ENCODE peak calls at places on chromosomes 6 and 20, in five cellular contexts. A, S, B, T and G are unnamed samples.

GRCh38 chr6:139625998-139626975 is 251.8 kb upstream of the CITED2 start:
- DNase-seq in A (peak; percentile 15), S (no peak), B (no peak), T (no peak), G (no peak)

GRCh38 chr6:109062756-109063352 is 31.8 kb downstream of the SESN1 start:
- DNase-seq in A (no peak), S (no peak), B (no peak), T (no peak), G (no peak)

GRCh38 chr20:32896521-32897280 is 38.0 kb downstream of the EFCAB8 start:
- DNase-seq in A (no peak), S (no peak), B (no peak), T (no peak), G (no peak)

GRCh38 chr6:111774346-111774703 is 98.9 kb downstream of the FYN start:
- DNase-seq in A (no peak), S (no peak), B (no peak), T (no peak), G (no peak)

GRCh38 chr6:104589940-104590339 is 269.8 kb downstream of the HACE1 start:
- DNase-seq in A (no peak), S (no peak), B (no peak), T (no peak), G (no peak)

GRCh38 chr6:42100029-42100901 is 42.2 kb downstream of the C6orf132 start:
- DNase-seq in A (peak; percentile 76), S (no peak), B (no peak), T (peak; percentile 65), G (no peak)

GRCh38 chr6:42960243-42961019 is at the start of gene GNMT:
- DNase-seq in A (peak; percentile 74), S (peak; percentile 90), B (peak; percentile 84), T (no peak), G (no peak)

GRCh38 chr6:148934534-148934933 is 187.7 kb downstream of the UST start:
- DNase-seq in A (no peak), S (no peak), B (no peak), T (no peak), G (no peak)

GRCh38 chr20:4088766-4089165 is 73.4 kb upstream of the RNF24 start:
- DNase-seq in A (no peak), S (no peak), B (no peak), T (no peak), G (no peak)

GRCh38 chr6:3323696-3324261 is 65.0 kb downstream of the PSMG4 start:
- DNase-seq in A (no peak), S (no peak), B (no peak), T (no peak), G (no peak)

GRCh38 chr6:170107606-170108222 is 183.2 kb downstream of the DLL1 start:
- DNase-seq in A (no peak), S (peak; percentile 24), B (no peak), T (no peak), G (no peak)

GRCh38 chr6:151630991-151631655 is 137.3 kb downstream of the CCDC170 start:
- DNase-seq in A (no peak), S (no peak), B (no peak), T (no peak), G (no peak)

GRCh38 chr20:41526327-41526726 is 91.8 kb downstream of the CHD6 start:
- DNase-seq in A (no peak), S (no peak), B (no peak), T (peak; percentile 22), G (no peak)

GRCh38 chr6:166950443-166950821 is 5.9 kb downstream of the RNASET2 start:
- DNase-seq in A (no peak), S (no peak), B (no peak), T (no peak), G (no peak)

GRCh38 chr6:89034586-89035251 is 45.8 kb upstream of the PNRC1 start:
- DNase-seq in A (peak; percentile 67), S (no peak), B (no peak), T (no peak), G (no peak)
- TF ChIP-seq JUND in A (no peak), S (no peak), B (no peak), T (no peak), G (no peak)

GRCh38 chr20:7094438-7094997 is 327.0 kb downstream of the BMP2 start:
- DNase-seq in A (peak; percentile 43), S (peak; percentile 63), B (peak; percentile 22), T (peak; percentile 23), G (no peak)
- TF ChIP-seq GABPA in A (peak; percentile 55), S (no peak), B (no peak), T (no peak), G (no peak)

GRCh38 chr6:31473244-31473643 is 24.7 kb upstream of the MICB start:
- DNase-seq in A (no peak), S (peak; percentile 3), B (no peak), T (no peak), G (no peak)

GRCh38 chr6:31474871-31475286 is 23.1 kb upstream of the MICB start:
- DNase-seq in A (no peak), S (peak; percentile 87), B (peak; percentile 49), T (peak; percentile 58), G (no peak)

GRCh38 chr6:31472259-31472658 is 25.7 kb upstream of the MICB start:
- DNase-seq in A (no peak), S (no peak), B (no peak), T (no peak), G (no peak)

GRCh38 chr6:31471711-31472110 is 26.2 kb upstream of the MICB start:
- DNase-seq in A (no peak), S (no peak), B (no peak), T (no peak), G (no peak)

GRCh38 chr6:31473780-31474725 is 23.9 kb upstream of the MICB start:
- DNase-seq in A (no peak), S (peak; percentile 32), B (no peak), T (no peak), G (no peak)
- TF ChIP-seq JUND in A (no peak), S (no peak), B (no peak), T (no peak), G (no peak)

DNA sequence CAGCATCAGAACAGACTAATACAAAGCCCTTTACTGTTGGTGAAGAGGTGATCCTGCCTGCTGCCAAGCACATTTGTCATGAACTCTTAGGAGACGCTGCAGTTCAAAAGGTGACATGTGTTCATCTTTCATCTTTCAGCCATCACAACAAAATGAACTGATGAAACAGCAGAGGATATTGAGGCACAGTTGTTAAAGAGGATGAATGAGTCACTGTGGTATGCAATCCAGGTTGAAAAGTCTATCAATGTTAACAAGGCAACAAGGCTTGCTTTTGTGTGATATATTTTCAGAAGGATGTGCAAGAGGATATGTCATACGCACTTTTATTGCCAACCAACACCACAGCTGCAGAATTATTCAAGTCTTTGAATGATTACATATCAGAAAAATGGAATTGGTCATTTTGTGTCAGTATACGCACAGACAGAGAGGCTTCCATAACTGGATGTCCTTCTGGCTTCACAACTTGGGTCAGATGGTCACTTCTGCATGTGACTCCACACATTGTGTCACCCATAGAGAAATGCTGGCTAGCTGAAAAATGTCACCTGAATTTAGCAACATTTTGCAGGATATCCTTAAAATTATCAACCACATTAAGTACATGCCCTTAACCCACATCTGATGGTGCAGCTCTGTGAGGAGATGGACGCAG is 52.3 kb upstream of the PLN start:
- DNase-seq in A (peak; percentile 35), S (no peak), B (no peak), T (no peak), G (no peak)
- TF ChIP-seq GABPA in A (no peak), S (no peak), B (no peak), T (no peak), G (no peak)